ENCODE peak calls at places on chromosomes 1 and 21, in ten cellular contexts. Z is NCI-H526; E is stimulated activated CD4-positive, alpha-beta T cell treated with anti-CD3 and anti-CD28 coated beads, TNF-alpha, amount 100 ng/mL, for 24 hours; U is activated T-helper 1 cell treated with anti-CD3 and anti-CD28 coated beads, Interleukin-12 subunit alpha, Interleukin-12 subunit beta, Interleukin-2, Interleukin-4 antibody, amounts not matched to agents 30 ng/mL and 10 ng/mL and 1 ng/mL, durations not matched to agents 14 hours and 24 hours and 36 hours; G is activated CD4-positive, alpha-beta T cell treated with anti-CD3 and anti-CD28 coated beads, Interleukin-2, amount 50 U/mL, for 24 hours; Q is CD8-positive, alpha-beta memory T cell; I is NCI-H2029 treated with DMSO at 0.1 percent for 48 hours; L is NCI-H1105 treated with DMSO at 0.1 percent for 48 hours; K is heart left ventricle; X is GM23248. V is an unnamed sample.

GRCh38 chr1:43706598-43707190 is 642 bp upstream of the ST3GAL3 start:
- DNase-seq in Z (peak), E (no peak), U (peak), G (no peak), Q (no peak), I (no peak), L (peak), K (no peak), X (peak), V (no peak)

GRCh38 chr1:205775015-205775716 is at the start of gene RAB29:
- DNase-seq in Z (peak), E (peak), U (peak), G (peak), Q (peak), I (peak), L (peak), K (peak), X (peak), V (peak)

GRCh38 chr1:217372251-217372970 is 258.5 kb downstream of the GPATCH2 start:
- DNase-seq in Z (no peak), E (no peak), U (no peak), G (no peak), Q (no peak), I (no peak), L (no peak), K (no peak), X (no peak), V (no peak)

GRCh38 chr21:39696620-39697019 is 48.4 kb upstream of the IGSF5 start:
- DNase-seq in Z (no peak), E (no peak), U (no peak), G (no peak), Q (no peak), I (peak), L (peak), K (no peak), X (no peak), V (no peak)

GRCh38 chr1:105416246-105416645 is 1640.2 kb upstream of the PRMT6 start:
- DNase-seq in Z (no peak), E (no peak), U (no peak), G (no peak), Q (no peak), I (no peak), L (no peak), K (no peak), X (no peak), V (no peak)

GRCh38 chr1:232627645-232628334 is 2.1 kb downstream of the SIPA1L2 start:
- DNase-seq in Z (peak), E (no peak), U (no peak), G (no peak), Q (peak), I (peak), L (peak), K (no peak), X (peak), V (no peak)

GRCh38 chr21:38769253-38769780 is 36.4 kb upstream of the ETS2 start:
- DNase-seq in Z (no peak), E (no peak), U (no peak), G (no peak), Q (no peak), I (no peak), L (no peak), K (no peak), X (peak), V (no peak)

GRCh38 chr1:221227872-221228337 is 348.7 kb downstream of the HLX start:
- DNase-seq in Z (no peak), E (no peak), U (no peak), G (no peak), Q (no peak), I (no peak), L (no peak), K (no peak), X (no peak), V (no peak)

GRCh38 chr1:244239261-244239770 is 188.2 kb downstream of the ZBTB18 start:
- DNase-seq in Z (peak), E (no peak), U (no peak), G (no peak), Q (no peak), I (no peak), L (peak), K (no peak), X (no peak), V (no peak)

GRCh38 chr21:31555741-31556191 is 103.7 kb upstream of the SOD1 start:
- DNase-seq in Z (no peak), E (no peak), U (no peak), G (no peak), Q (no peak), I (no peak), L (no peak), K (no peak), X (no peak), V (no peak)

GRCh38 chr1:247357781-247358211 is 26.1 kb upstream of the ZNF496 start:
- DNase-seq in Z (no peak), E (no peak), U (no peak), G (no peak), Q (no peak), I (no peak), L (no peak), K (no peak), X (peak), V (no peak)

GRCh38 chr21:45112371-45112770 is 38.0 kb downstream of the ADARB1 start:
- DNase-seq in Z (no peak), E (no peak), U (no peak), G (no peak), Q (no peak), I (no peak), L (no peak), K (no peak), X (peak), V (no peak)

GRCh38 chr1:183293856-183294255 is 107.8 kb downstream of the LAMC2 start:
- DNase-seq in Z (no peak), E (no peak), U (no peak), G (no peak), Q (no peak), I (no peak), L (no peak), K (no peak), X (no peak), V (no peak)

GRCh38 chr1:58704616-58705021 is 4.8 kb upstream of the MYSM1 start:
- DNase-seq in Z (peak), E (no peak), U (no peak), G (no peak), Q (no peak), I (no peak), L (no peak), K (no peak), X (no peak), V (no peak)

GRCh38 chr1:20411196-20411980 is 74.6 kb downstream of the CAMK2N1 start:
- DNase-seq in Z (no peak), E (no peak), U (no peak), G (no peak), Q (no peak), I (no peak), L (no peak), K (no peak), X (peak), V (no peak)

GRCh38 chr1:15946546-15947381 is 29.1 kb downstream of the ZBTB17 start:
- DNase-seq in Z (no peak), E (no peak), U (no peak), G (no peak), Q (no peak), I (no peak), L (no peak), K (no peak), X (no peak), V (no peak)

GRCh38 chr1:184373155-184373554 is 13.7 kb upstream of the C1orf21 start:
- DNase-seq in Z (no peak), E (no peak), U (no peak), G (no peak), Q (no peak), I (no peak), L (no peak), K (no peak), X (no peak), V (no peak)

GRCh38 chr1:157505481-157506272 is 46.6 kb downstream of the FCRL5 start:
- DNase-seq in Z (peak), E (no peak), U (no peak), G (no peak), Q (no peak), I (no peak), L (peak), K (peak), X (peak), V (peak)

V was measured in activated T-helper 2 cell treated with anti-CD3 and anti-CD28 coated beads, Interferon-gamma antibody, Interleukin-2, Interleukin-4, amounts not matched to agents 10 μg/mL and 5 μg/mL and 100 μg/mL, durations not matched to agents 14 hours and 24 hours and 36 hours.